ENCODE peak calls at places on chromosomes 7 and 10, in five cellular contexts. O is prostate gland, L is HepG2, I is stomach, K is HCT116. T is an unnamed sample.

GRCh38 chr10:117497736-117498135 is 44.8 kb upstream of the EMX2 start:
- DNase-seq in O (no peak), L (no peak), I (no peak), K (no peak), T (no peak)

GRCh38 chr10:124323145-124323725 is 95.5 kb downstream of the OAT start:
- DNase-seq in O (no peak), L (no peak), I (no peak), K (no peak), T (no peak)

GRCh38 chr7:128884561-128885369 is 22.1 kb downstream of the ATP6V1F start:
- DNase-seq in O (no peak), L (no peak), I (no peak), K (no peak), T (no peak)

GRCh38 chr7:36018816-36019484 is 134.1 kb upstream of the EEPD1 start:
- DNase-seq in O (no peak), L (no peak), I (no peak), K (no peak), T (no peak)

GRCh38 chr10:99548041-99548530 is 15.3 kb downstream of the NKX2-3 start:
- DNase-seq in O (no peak), L (peak; percentile 32), I (no peak), K (peak; percentile 50), T (peak; percentile 71)

GRCh38 chr10:47121336-47121735 is 178.7 kb upstream of the GDF10 start:
- DNase-seq in O (no peak), L (no peak), I (no peak), K (no peak), T (no peak)

GRCh38 chr10:23362879-23363787 is 18.5 kb upstream of the C10orf67 start:
- DNase-seq in O (no peak), L (no peak), I (no peak), K (no peak), T (peak; percentile 13)

GRCh38 chr10:86263907-86264306 is 102.7 kb downstream of the GRID1 start:
- DNase-seq in O (no peak), L (no peak), I (no peak), K (no peak), T (no peak)

GRCh38 chr7:157601530-157601929 is 264.7 kb downstream of the DNAJB6 start:
- DNase-seq in O (no peak), L (no peak), I (no peak), K (no peak), T (no peak)

GRCh38 chr10:69382382-69383117 is 34.2 kb downstream of the TACR2 start:
- DNase-seq in O (no peak), L (no peak), I (no peak), K (no peak), T (no peak)

GRCh38 chr10:123009105-123009805 is 449 bp downstream of the ACADSB start:
- DNase-seq in O (peak; percentile 10), L (no peak), I (peak; percentile 28), K (no peak), T (peak; percentile 34)

DNA sequence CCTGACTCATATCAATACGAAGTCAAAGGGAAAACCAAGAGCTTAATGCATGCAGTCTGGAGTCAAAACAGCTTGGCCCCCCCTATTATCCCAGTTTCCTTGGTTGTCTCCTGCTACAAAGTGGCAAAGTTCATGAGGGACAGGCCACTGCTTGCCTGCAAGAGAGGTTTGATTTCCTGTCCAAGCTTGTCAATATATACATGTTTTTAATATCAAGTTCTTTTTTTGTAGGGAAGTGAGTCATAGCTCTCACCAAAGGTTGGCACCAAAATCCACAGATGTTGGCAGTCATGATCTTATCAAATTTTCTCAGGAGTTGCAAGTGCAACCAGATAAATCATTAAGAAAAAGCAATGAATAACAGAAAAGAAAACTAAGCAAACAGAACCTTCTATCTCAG is 176.8 kb downstream of the COBL start:
- DNase-seq in O (peak; percentile 30), L (no peak), I (no peak), K (no peak), T (no peak)
- TF ChIP-seq POLR2AphosphoS5 in O (peak; percentile 56), L (no peak), I (no peak), K (no peak), T (no peak)

GRCh38 chr7:153217032-153217431 is 457.5 kb downstream of the ACTR3B start:
- DNase-seq in O (no peak), L (no peak), I (no peak), K (no peak), T (no peak)
- TF ChIP-seq POLR2AphosphoS5 in O (no peak), L (no peak), I (no peak), K (no peak), T (no peak)

DNA sequence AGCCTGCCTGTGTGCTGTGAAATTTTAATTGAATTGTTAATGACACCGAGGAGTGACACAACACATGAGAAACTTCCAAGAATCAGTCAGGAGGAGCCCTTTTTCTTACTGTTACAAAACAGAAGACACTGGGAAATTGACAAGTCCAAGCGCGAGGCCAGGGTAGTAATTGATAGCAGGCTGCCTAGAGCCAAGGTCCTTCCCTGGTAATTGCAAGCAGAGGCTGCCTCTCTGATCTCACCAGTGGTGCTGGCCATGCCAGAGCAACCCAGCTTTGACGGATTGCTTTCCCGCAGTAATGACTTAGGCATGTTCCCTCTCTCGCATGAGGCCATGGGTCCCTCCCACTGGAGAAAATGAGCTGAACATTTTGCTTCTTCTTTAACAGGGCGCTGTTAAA is 111.5 kb downstream of the LRMDA start:
- DNase-seq in O (no peak), L (no peak), I (no peak), K (no peak), T (peak; percentile 26)
- TF ChIP-seq POLR2AphosphoS5 in O (no peak), L (no peak), I (peak; percentile 74), K (no peak), T (no peak)

GRCh38 chr7:22082553-22082885 is 136.8 kb upstream of the CDCA7L start:
- DNase-seq in O (no peak), L (no peak), I (no peak), K (no peak), T (peak; percentile 79)
- TF ChIP-seq POLR2AphosphoS5 in O (no peak), L (no peak), I (no peak), K (no peak), T (no peak)

GRCh38 chr7:102393467-102393866 is 2.7 kb upstream of the PRKRIP1 start:
- DNase-seq in O (no peak), L (no peak), I (no peak), K (no peak), T (no peak)

GRCh38 chr7:102389810-102390209 is 6.4 kb upstream of the PRKRIP1 start:
- DNase-seq in O (no peak), L (no peak), I (no peak), K (no peak), T (no peak)

GRCh38 chr7:102387064-102387463 is 9.1 kb upstream of the PRKRIP1 start:
- DNase-seq in O (no peak), L (no peak), I (no peak), K (no peak), T (no peak)

GRCh38 chr7:102392332-102392731 is 3.8 kb upstream of the PRKRIP1 start:
- DNase-seq in O (no peak), L (no peak), I (no peak), K (no peak), T (no peak)

GRCh38 chr7:102390697-102391484 is 5.3 kb upstream of the PRKRIP1 start:
- DNase-seq in O (peak; percentile 75), L (peak; percentile 68), I (peak; percentile 89), K (peak; percentile 60), T (peak; percentile 91)
- TF ChIP-seq POLR2AphosphoS5 in O (peak; percentile 49), L (no peak), I (no peak), K (no peak), T (no peak)

GRCh38 chr10:30813872-30814471 is 184.4 kb upstream of the LYZL2 start:
- DNase-seq in O (no peak), L (no peak), I (no peak), K (no peak), T (no peak)

GRCh38 chr10:30818010-30818660 is 188.6 kb upstream of the LYZL2 start:
- DNase-seq in O (no peak), L (no peak), I (peak; percentile 39), K (no peak), T (no peak)

GRCh38 chr10:30816812-30817193 is 187.2 kb upstream of the LYZL2 start:
- DNase-seq in O (no peak), L (no peak), I (no peak), K (no peak), T (no peak)

GRCh38 chr10:30817541-30817940 is 188.0 kb upstream of the LYZL2 start:
- DNase-seq in O (no peak), L (no peak), I (no peak), K (no peak), T (no peak)

DNA sequence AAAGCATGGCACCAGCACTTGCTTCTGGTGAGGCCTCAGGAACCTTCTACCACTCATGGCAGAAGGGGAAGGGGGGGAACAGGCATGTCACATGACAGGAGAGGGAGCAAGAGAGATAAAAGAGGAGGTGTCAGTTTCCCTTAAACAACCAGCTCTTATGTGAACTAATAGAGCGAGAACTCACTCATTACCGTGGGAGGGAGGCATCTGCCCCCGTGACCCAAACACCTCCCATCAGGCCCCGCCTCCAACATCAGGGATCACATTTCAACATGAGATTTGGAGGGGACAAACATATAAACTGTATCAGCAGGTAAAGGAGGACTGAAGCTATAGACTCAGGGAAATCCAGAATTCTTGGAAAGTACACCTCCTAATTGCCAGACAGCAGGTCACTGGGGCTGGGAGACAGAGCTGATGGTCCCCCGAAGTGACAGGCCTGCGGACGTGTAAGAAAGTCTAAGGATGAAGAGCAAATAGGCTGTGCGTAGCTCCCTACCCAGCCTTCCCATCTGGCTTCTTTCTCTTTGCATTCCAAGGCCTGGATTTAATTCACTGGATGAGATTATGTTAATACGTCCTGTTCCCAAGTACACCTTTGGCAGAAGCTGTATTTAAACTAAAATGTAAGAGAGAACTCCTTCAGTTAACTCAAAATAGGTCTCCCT is 186.7 kb upstream of the LYZL2 start:
- DNase-seq in O (no peak), L (no peak), I (no peak), K (no peak), T (no peak)
- TF ChIP-seq POLR2AphosphoS5 in O (no peak), L (no peak), I (peak; percentile 73), K (no peak), T (no peak)

DNA sequence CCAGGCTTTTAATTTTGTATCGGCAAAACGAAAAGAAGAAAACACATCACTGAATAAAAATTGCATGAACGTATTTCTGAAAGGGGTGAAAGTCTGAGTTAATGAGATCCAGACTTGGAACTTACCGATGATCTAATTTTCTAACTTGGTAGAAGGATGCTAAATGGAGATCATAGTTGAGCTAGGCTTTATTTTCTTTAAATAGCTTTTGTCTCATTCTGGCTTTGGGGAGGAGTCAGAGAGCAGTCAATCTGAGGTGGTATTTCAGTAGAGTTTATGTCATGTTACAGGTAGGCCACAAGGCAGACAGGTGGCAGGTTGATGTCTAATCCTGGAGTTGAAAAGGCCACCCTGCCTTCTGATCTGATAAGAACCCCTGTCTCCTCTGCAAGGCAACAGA is 161.9 kb downstream of the KIAA1217 start:
- DNase-seq in O (no peak), L (no peak), I (no peak), K (no peak), T (no peak)
- TF ChIP-seq POLR2AphosphoS5 in O (no peak), L (no peak), I (no peak), K (no peak), T (no peak)

DNA sequence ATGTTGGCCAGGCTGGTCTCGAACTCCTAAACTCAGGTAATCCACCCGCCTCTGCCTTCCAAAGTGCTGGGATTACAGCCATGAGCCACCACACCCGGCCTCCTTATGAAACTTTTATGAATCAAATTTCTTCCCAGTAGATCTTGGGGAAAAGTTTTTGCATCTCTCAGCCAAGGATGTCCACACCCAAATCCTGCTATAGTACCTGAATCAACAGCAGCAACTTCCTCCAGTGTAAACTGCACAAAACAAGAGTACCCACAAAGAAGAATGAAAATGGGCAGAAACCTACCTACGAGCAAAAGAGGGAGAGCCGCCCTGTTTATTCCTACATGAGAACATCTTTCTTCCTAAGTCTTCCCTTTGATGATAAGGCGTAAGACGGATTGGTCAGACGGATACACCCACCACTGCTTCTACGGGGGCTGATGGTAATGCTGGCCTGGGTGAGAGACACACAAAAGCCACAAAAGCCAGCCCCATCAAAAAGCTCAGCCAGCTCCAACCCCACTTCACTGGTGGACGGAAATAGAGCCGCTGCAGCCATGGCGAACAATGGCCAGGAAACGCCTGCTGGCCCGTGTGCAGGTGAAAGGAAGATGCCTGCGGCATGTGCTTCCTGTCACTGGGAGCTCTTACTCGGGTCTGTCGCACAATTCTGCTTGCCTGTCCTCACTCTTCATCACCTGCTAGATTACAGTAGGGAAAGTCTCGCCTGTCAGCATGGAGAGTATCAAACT is 10.4 kb downstream of the JCAD start:
- DNase-seq in O (no peak), L (no peak), I (no peak), K (no peak), T (no peak)
- TF ChIP-seq POLR2AphosphoS5 in O (no peak), L (no peak), I (no peak), K (no peak), T (no peak)